ENCODE peak calls at places on chromosomes 7 and 10, in four cellular contexts. G, I, A and N are unnamed samples. For H3K27me3 and H3K4me1, the result is how much of the 10 kb centered on the place peaks cover.

GRCh38 chr10:74171625-74172024 is 20.6 kb downstream of the ADK start:
- DNase-seq in I (no peak), A (no peak), G (no peak), N (no peak)

GRCh38 chr7:33128990-33129805 is at the start of gene BBS9:
- DNase-seq in G (peak), I (peak), A (peak), N (peak)

GRCh38 chr7:99365318-99366141 is 9.0 kb upstream of the ARPC1B start:
- DNase-seq in I (peak), A (no peak), G (no peak), N (no peak)

GRCh38 chr10:17290226-17290625 is 62.2 kb downstream of the VIM start:
- DNase-seq in G (peak), A (peak), I (no peak), N (peak)

GRCh38 chr10:132487241-132488135 is 50.1 kb upstream of the INPP5A start:
- DNase-seq in I (no peak), G (no peak), A (no peak), N (peak)

GRCh38 chr10:130045091-130045652 is 65.5 kb downstream of the C10orf143 start:
- DNase-seq in A (no peak), I (peak), G (no peak), N (peak)

GRCh38 chr7:41047789-41048191 is 655.1 kb downstream of the INHBA start:
- DNase-seq in G (peak), I (no peak), A (peak), N (no peak)

GRCh38 chr10:125148021-125148439 is 12.3 kb downstream of the CTBP2 start:
- DNase-seq in I (no peak), G (no peak), A (no peak), N (peak)

GRCh38 chr10:121645696-121646095 is 47.5 kb upstream of the FGFR2 start:
- DNase-seq in I (no peak), A (no peak), G (no peak), N (no peak)

GRCh38 chr10:93380043-93380565 is 102.0 kb downstream of the MYOF start:
- DNase-seq in A (no peak), I (no peak), G (no peak), N (no peak)

DNA sequence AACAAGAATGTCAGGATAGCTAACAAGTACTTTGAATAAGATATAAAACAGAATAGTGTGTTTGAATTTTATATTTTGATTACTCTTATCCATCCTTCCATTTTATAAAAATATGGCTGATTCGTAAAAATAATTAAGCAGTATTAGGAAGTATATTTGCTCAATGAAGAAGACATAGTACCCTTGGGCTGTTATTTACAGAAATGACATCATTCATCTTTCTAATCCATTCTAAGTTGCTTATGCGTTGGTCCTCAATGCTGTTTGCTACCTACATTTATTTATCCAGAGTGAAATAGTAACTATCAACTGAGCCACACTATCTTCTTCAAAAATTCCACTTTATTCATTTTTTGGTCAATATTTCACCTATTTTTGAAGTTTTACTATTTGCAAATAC is 2.1 kb upstream of the ZNF804B start:
- DNase-seq in A (no peak), I (no peak), G (no peak), N (no peak)
- H3K27me3 ChIP-seq in A (under half), I (under half), G (under half), N (under half)

GRCh38 chr10:46096426-46096825 is 50.4 kb upstream of the MSMB start:
- DNase-seq in G (peak), A (no peak), I (no peak), N (no peak)

GRCh38 chr10:46092523-46093195 is 46.6 kb upstream of the MSMB start:
- DNase-seq in A (no peak), G (no peak), I (no peak), N (no peak)

GRCh38 chr10:46094197-46094500 is 48.1 kb upstream of the MSMB start:
- DNase-seq in A (no peak), I (no peak), G (no peak), N (no peak)

GRCh38 chr10:46096909-46097575 is 51.0 kb upstream of the MSMB start:
- DNase-seq in G (no peak), A (no peak), I (no peak), N (no peak)

GRCh38 chr10:46094931-46095755 is 49.1 kb upstream of the MSMB start:
- DNase-seq in A (no peak), G (no peak), I (peak), N (no peak)
- H3K4me1 ChIP-seq in A (under half), G (under half), I (under half), N (under half)

DNA sequence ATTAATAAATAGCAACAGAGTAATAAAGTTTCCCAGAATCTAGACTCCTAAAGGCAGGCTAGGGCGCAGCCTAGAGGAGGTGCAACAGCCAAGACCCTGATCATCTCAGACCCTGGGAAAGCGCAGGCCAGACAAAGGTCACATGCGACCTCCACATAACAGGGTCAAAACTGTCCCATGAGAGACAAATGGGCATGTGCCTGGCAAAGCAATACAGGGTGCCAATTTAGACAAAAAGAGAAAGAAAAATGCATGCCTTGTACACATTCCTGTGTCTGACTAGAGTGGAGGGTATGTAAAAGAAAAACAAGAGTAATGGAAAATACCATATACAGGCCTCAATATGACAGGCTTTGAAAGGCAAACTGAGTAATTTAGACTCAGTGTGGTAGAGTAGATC is 22.2 kb downstream of the MPP7 start:
- DNase-seq in G (peak), A (peak), I (no peak), N (peak)
- TF ChIP-seq CTCF in G (no peak), A (no peak), I (no peak), N (peak)

DNA sequence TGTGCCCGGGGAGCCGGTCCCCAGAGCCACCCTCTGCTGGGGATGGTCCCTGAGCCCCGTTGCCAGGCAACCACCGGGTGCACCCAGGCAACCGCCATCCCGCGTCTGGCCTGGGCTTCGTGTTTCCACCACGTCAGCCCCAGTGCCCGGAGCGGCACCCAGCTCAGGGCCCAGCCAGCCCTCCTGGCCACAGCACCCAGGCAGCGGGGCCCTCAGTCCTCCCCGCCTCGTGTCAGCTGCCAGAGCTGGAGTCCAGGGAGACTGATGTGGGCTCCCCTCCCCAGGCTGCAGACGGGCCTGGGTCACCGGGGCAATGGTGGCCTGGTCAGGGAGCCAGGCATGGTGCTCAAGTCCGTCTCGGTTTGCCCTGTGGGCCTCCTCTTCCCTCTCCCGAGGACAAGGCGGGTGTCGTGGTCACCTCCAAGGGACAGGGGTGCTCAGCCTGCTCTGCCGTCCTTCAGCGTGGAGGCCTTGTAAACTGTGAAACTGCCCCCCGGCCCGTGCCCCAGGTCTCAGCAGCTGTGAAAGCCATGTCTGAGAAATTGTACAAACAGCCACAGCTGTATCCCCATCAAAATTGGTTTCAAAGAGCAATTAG is 72.5 kb downstream of the MICALL2 start:
- DNase-seq in A (no peak), G (no peak), I (no peak), N (peak)
- H3K27me3 ChIP-seq in A (under half), G (half or more), I (under half), N (under half)

GRCh38 chr7:130895006-130895750 is 161.2 kb upstream of the KLF14 start:
- DNase-seq in I (no peak), G (no peak), A (no peak), N (peak)
- H3K4me1 ChIP-seq in I (under half), G (half or more), A (half or more), N (half or more)

GRCh38 chr10:113028393-113029054 is 78.5 kb downstream of the TCF7L2 start:
- DNase-seq in I (no peak), A (no peak), G (no peak), N (no peak)

GRCh38 chr10:113029055-113029440 is 79.0 kb downstream of the TCF7L2 start:
- DNase-seq in A (peak), G (no peak), I (no peak), N (no peak)

GRCh38 chr10:113026679-113027078 is 76.6 kb downstream of the TCF7L2 start:
- DNase-seq in I (no peak), G (peak), A (peak), N (peak)

GRCh38 chr10:113027230-113027573 is 77.2 kb downstream of the TCF7L2 start:
- DNase-seq in I (no peak), G (no peak), A (no peak), N (no peak)

DNA sequence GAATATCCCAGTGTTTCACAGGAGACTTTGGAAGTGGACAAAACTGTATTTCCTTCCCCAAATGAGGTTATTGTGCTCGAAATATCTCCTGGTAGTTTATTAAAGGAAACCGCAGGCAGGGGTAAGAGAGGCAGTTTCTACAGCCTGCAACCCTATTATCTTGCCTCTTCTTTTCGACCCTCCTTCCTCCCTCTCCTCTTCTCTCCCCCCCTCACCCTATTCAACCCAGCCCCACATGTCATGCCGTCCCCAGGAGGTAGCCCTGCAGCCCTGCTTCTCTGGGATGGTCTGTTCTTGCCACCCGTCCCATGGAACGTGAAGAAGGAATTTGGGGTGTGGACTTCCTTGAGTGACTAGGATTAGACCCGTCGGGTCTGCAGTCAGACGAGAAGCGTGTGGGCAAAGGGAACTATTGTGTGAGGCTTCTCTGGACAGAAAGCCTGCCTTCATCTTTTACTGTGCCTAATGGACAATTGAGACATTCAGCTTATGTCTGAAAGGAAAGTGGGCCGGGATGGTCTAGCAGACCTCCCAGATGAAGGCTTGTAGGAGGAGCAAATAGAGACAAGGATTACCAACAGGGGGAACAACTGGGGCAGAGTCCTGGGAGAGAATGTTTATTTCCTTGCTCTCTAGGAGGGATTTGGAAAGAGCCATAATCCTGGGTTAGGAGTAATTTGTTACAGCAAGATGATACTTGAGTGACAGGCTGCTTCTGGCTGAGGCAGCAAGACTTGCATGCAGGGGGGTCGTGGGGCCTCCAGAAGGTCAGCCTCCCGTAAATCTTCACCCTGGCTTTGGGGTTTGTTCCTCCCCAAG is 77.7 kb downstream of the TCF7L2 start:
- DNase-seq in G (no peak), I (peak), A (no peak), N (no peak)
- TF ChIP-seq CTCF in G (no peak), I (peak), A (no peak), N (no peak)

GRCh38 chr10:112362833-112363232 is 11.1 kb upstream of the ACSL5 start:
- DNase-seq in G (no peak), A (no peak), I (no peak), N (no peak)
- H3K27me3 ChIP-seq in G (under half), A (under half), I (under half), N (under half)

GRCh38 chr7:30141405-30142045 is 6.7 kb downstream of the MTURN start:
- DNase-seq in G (no peak), A (no peak), I (no peak), N (no peak)
- H3K4me1 ChIP-seq in G (under half), A (under half), I (under half), N (under half)

DNA sequence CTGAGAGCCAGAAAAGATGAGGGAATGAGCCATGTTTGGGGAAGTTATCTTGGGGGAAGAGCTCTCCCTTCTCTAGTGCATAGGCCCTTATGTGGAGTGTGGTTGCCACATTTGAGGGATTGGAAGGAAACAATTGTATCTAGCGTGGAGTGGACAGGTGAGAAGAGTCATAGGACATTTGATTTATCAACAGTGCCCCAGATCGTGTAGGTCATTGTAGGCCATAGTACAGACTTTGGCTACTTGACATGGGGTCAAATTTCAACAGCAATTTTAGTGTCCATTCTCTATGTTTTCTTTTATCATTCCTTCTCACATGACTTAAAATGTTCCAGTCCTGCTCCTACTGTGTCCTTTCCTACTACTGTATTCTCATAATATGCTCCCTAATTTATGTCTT is 1182.8 kb downstream of the SORCS1 start:
- DNase-seq in G (no peak), I (no peak), A (no peak), N (no peak)
- TF ChIP-seq CTCF in G (no peak), I (no peak), A (no peak), N (no peak)

GRCh38 chr10:117544729-117545140 is 2.2 kb downstream of the EMX2 start:
- DNase-seq in G (no peak), A (no peak), I (peak), N (peak)
- H3K27me3 ChIP-seq in G (half or more), A (half or more), I (half or more), N (half or more)